ENCODE peak calls at places on chromosomes 2 and 18, in nine cellular contexts. V is A172; Z is activated naive CD8-positive, alpha-beta T cell treated with anti-CD3 and anti-CD28 coated beads, Interleukin-2, amount 10 ng/mL, durations not matched to agents 7 days and 5 days; U is NCI-H774; O is foreskin keratinocyte; Y is MM.1S; E is omental fat pad; G is dorsolateral prefrontal cortex; H is mesenteric fat pad. F is an unnamed sample.
A peak's percentile ranks its signal among the peaks of the same experiment; 100 is the strongest.

GRCh38 chr2:168910330-168910729 is 9.2 kb downstream of the G6PC2 start:
- DNase-seq in V (no peak), Z (no peak), U (no peak), O (no peak), Y (no peak), E (no peak), G (no peak), H (no peak), F (no peak)

GRCh38 chr18:41703744-41704530 is 251.1 kb upstream of the PIK3C3 start:
- DNase-seq in V (no peak), Z (no peak), U (no peak), O (no peak), Y (no peak), E (no peak), G (no peak), H (no peak), F (peak; percentile 25)

GRCh38 chr2:205984381-205984780 is 101.6 kb downstream of the INO80D start:
- DNase-seq in V (no peak), Z (no peak), U (no peak), O (no peak), Y (peak; percentile 92), E (no peak), G (no peak), H (no peak), F (no peak)

GRCh38 chr2:60168247-60168646 is 385.2 kb downstream of the BCL11A start:
- DNase-seq in V (no peak), Z (no peak), U (no peak), O (no peak), Y (no peak), E (no peak), G (no peak), H (no peak), F (no peak)

GRCh38 chr2:165610591-165611029 is 141.1 kb downstream of the CSRNP3 start:
- DNase-seq in V (no peak), Z (no peak), U (no peak), O (no peak), Y (peak; percentile 75), E (no peak), G (no peak), H (no peak), F (no peak)

GRCh38 chr18:45628979-45629958 is 14.0 kb downstream of the SLC14A2 start:
- DNase-seq in V (no peak), Z (no peak), U (no peak), O (peak; percentile 50), Y (no peak), E (no peak), G (no peak), H (no peak), F (peak; percentile 91)

GRCh38 chr18:60259052-60259681 is 113.4 kb downstream of the MC4R start:
- DNase-seq in V (peak; percentile 59), Z (no peak), U (no peak), O (peak; percentile 27), Y (no peak), E (no peak), G (no peak), H (no peak), F (peak; percentile 64)

GRCh38 chr18:11514267-11514666 is 95.1 kb upstream of the SLC35G4 start:
- DNase-seq in V (no peak), Z (no peak), U (no peak), O (no peak), Y (no peak), E (no peak), G (no peak), H (no peak), F (no peak)

GRCh38 chr2:40384714-40385113 is 67.2 kb downstream of the SLC8A1 start:
- DNase-seq in V (no peak), Z (no peak), U (no peak), O (peak; percentile 34), Y (no peak), E (no peak), G (no peak), H (no peak), F (peak; percentile 93)

GRCh38 chr2:37232131-37232933 is 874 bp downstream of the NDUFAF7 start:
- DNase-seq in V (peak; percentile 46), Z (no peak), U (no peak), O (peak; percentile 7), Y (no peak), E (no peak), G (peak; percentile 51), H (no peak), F (no peak)

GRCh38 chr2:232456296-232457120 is 555 bp downstream of the ALPI start:
- DNase-seq in V (no peak), Z (no peak), U (no peak), O (no peak), Y (no peak), E (no peak), G (peak; percentile 39), H (peak; percentile 73), F (no peak)

GRCh38 chr2:134445981-134446380 is 192.1 kb downstream of the MGAT5 start:
- DNase-seq in V (no peak), Z (no peak), U (no peak), O (no peak), Y (no peak), E (no peak), G (no peak), H (peak; percentile 71), F (no peak)

GRCh38 chr2:64751286-64752260 is 97.9 kb upstream of the SERTAD2 start:
- DNase-seq in V (peak; percentile 62), Z (peak; percentile 94), U (peak; percentile 100), O (peak; percentile 86), Y (peak; percentile 23), E (peak; percentile 86), G (peak; percentile 99), H (peak; percentile 100), F (peak; percentile 71)

GRCh38 chr2:9085353-9085752 is 81.9 kb upstream of the MBOAT2 start:
- DNase-seq in V (no peak), Z (no peak), U (no peak), O (no peak), Y (no peak), E (no peak), G (no peak), H (no peak), F (no peak)

GRCh38 chr2:95058989-95059601 is 33.6 kb downstream of the MAL start:
- DNase-seq in V (no peak), Z (peak; percentile 25), U (no peak), O (no peak), Y (no peak), E (no peak), G (peak; percentile 46), H (peak; percentile 67), F (no peak)

GRCh38 chr18:35110554-35111058 is 69.4 kb downstream of the MAPRE2 start:
- DNase-seq in V (no peak), Z (no peak), U (no peak), O (no peak), Y (no peak), E (no peak), G (no peak), H (no peak), F (peak; percentile 70)

GRCh38 chr2:43462866-43463641 is 132.8 kb downstream of the THADA start:
- DNase-seq in V (no peak), Z (no peak), U (peak; percentile 13), O (no peak), Y (no peak), E (no peak), G (no peak), H (no peak), F (no peak)

GRCh38 chr2:227796044-227796780 is 17.4 kb upstream of the CCL20 start:
- DNase-seq in V (peak; percentile 58), Z (no peak), U (peak; percentile 1), O (no peak), Y (no peak), E (no peak), G (no peak), H (no peak), F (no peak)